ENCODE peak calls at places on chromosomes 12 and 14, in five cellular contexts. One of them, this sample, is unnamed.
A peak's percentile ranks its signal among the peaks of the same experiment; 100 is the strongest.

GRCh38 chr14:90405755-90406154 is 8.9 kb downstream of the CALM1 start:
- DNase-seq in astrocyte of the hippocampus: no peak
- DNase-seq in MM.1S: no peak
- DNase-seq in activated gamma-delta T cell treated with Interleukin-2 at 50 U/mL for 16 hours: no peak
- DNase-seq in heart right ventricle: no peak
- DNase-seq in this sample: no peak

GRCh38 chr14:100822007-100822406 is 3.9 kb upstream of the MEG3 start:
- DNase-seq in MM.1S: no peak
- DNase-seq in astrocyte of the hippocampus: no peak
- DNase-seq in heart right ventricle: no peak
- DNase-seq in activated gamma-delta T cell treated with Interleukin-2 at 50 U/mL for 16 hours: no peak
- DNase-seq in this sample: no peak

GRCh38 chr12:639566-639965 is 23.7 kb downstream of the NINJ2 start:
- DNase-seq in activated gamma-delta T cell treated with Interleukin-2 at 50 U/mL for 16 hours: no peak
- DNase-seq in astrocyte of the hippocampus: no peak
- DNase-seq in heart right ventricle: no peak
- DNase-seq in MM.1S: no peak
- DNase-seq in this sample: no peak

GRCh38 chr14:103847954-103848719 is 762 bp upstream of the PPP1R13B start:
- DNase-seq in activated gamma-delta T cell treated with Interleukin-2 at 50 U/mL for 16 hours: peak; percentile 9
- DNase-seq in astrocyte of the hippocampus: peak; percentile 28
- DNase-seq in MM.1S: peak; percentile 21
- DNase-seq in heart right ventricle: peak; percentile 41
- DNase-seq in this sample: no peak

GRCh38 chr12:114248527-114248926 is 157.4 kb downstream of the TBX5 start:
- DNase-seq in heart right ventricle: no peak
- DNase-seq in MM.1S: no peak
- DNase-seq in astrocyte of the hippocampus: no peak
- DNase-seq in activated gamma-delta T cell treated with Interleukin-2 at 50 U/mL for 16 hours: no peak
- DNase-seq in this sample: no peak

GRCh38 chr12:18135509-18135908 is 45.5 kb upstream of the RERGL start:
- DNase-seq in astrocyte of the hippocampus: no peak
- DNase-seq in heart right ventricle: no peak
- DNase-seq in activated gamma-delta T cell treated with Interleukin-2 at 50 U/mL for 16 hours: no peak
- DNase-seq in MM.1S: no peak
- DNase-seq in this sample: no peak

GRCh38 chr12:92167075-92167474 is 21.4 kb upstream of the BTG1 start:
- DNase-seq in activated gamma-delta T cell treated with Interleukin-2 at 50 U/mL for 16 hours: no peak
- DNase-seq in heart right ventricle: no peak
- DNase-seq in astrocyte of the hippocampus: no peak
- DNase-seq in MM.1S: no peak
- DNase-seq in this sample: no peak

GRCh38 chr12:99009654-99010296 is 364.7 kb downstream of the APAF1 start:
- DNase-seq in heart right ventricle: no peak
- DNase-seq in MM.1S: no peak
- DNase-seq in activated gamma-delta T cell treated with Interleukin-2 at 50 U/mL for 16 hours: no peak
- DNase-seq in astrocyte of the hippocampus: peak; percentile 48
- DNase-seq in this sample: no peak

GRCh38 chr14:65346895-65347294 is 65.6 kb upstream of the FUT8 start:
- DNase-seq in heart right ventricle: peak; percentile 29
- DNase-seq in activated gamma-delta T cell treated with Interleukin-2 at 50 U/mL for 16 hours: no peak
- DNase-seq in astrocyte of the hippocampus: no peak
- DNase-seq in MM.1S: peak; percentile 33
- DNase-seq in this sample: peak; percentile 72

GRCh38 chr12:75969768-75970167 is 61.8 kb downstream of the PHLDA1 start:
- DNase-seq in MM.1S: no peak
- DNase-seq in activated gamma-delta T cell treated with Interleukin-2 at 50 U/mL for 16 hours: no peak
- DNase-seq in heart right ventricle: no peak
- DNase-seq in astrocyte of the hippocampus: peak; percentile 17
- DNase-seq in this sample: no peak

GRCh38 chr12:55629058-55629841 is 7.4 kb upstream of the OR10P1 start:
- DNase-seq in astrocyte of the hippocampus: no peak
- DNase-seq in activated gamma-delta T cell treated with Interleukin-2 at 50 U/mL for 16 hours: no peak
- DNase-seq in heart right ventricle: no peak
- DNase-seq in MM.1S: no peak
- DNase-seq in this sample: no peak

GRCh38 chr12:108193922-108194321 is 64.8 kb downstream of the WSCD2 start:
- DNase-seq in activated gamma-delta T cell treated with Interleukin-2 at 50 U/mL for 16 hours: no peak
- DNase-seq in heart right ventricle: no peak
- DNase-seq in MM.1S: peak; percentile 29
- DNase-seq in astrocyte of the hippocampus: peak; percentile 19
- DNase-seq in this sample: peak; percentile 35

GRCh38 chr12:94614288-94614721 is 36.1 kb downstream of the TMCC3 start:
- DNase-seq in MM.1S: no peak
- DNase-seq in activated gamma-delta T cell treated with Interleukin-2 at 50 U/mL for 16 hours: no peak
- DNase-seq in astrocyte of the hippocampus: peak; percentile 71
- DNase-seq in heart right ventricle: no peak
- DNase-seq in this sample: no peak

GRCh38 chr14:21866479-21866878 is 192.9 kb upstream of the OR4E1 start:
- DNase-seq in MM.1S: no peak
- DNase-seq in astrocyte of the hippocampus: no peak
- DNase-seq in heart right ventricle: no peak
- DNase-seq in activated gamma-delta T cell treated with Interleukin-2 at 50 U/mL for 16 hours: no peak
- DNase-seq in this sample: no peak

GRCh38 chr12:58176296-58176869 is 235.0 kb downstream of the ATP23 start:
- DNase-seq in astrocyte of the hippocampus: peak; percentile 9
- DNase-seq in MM.1S: no peak
- DNase-seq in heart right ventricle: no peak
- DNase-seq in activated gamma-delta T cell treated with Interleukin-2 at 50 U/mL for 16 hours: no peak
- DNase-seq in this sample: peak; percentile 10

GRCh38 chr12:58262796-58263195 is 321.4 kb downstream of the ATP23 start:
- DNase-seq in activated gamma-delta T cell treated with Interleukin-2 at 50 U/mL for 16 hours: no peak
- DNase-seq in MM.1S: no peak
- DNase-seq in astrocyte of the hippocampus: no peak
- DNase-seq in heart right ventricle: no peak
- DNase-seq in this sample: no peak

GRCh38 chr14:77582511-77582910 is 33.9 kb downstream of the SPTLC2 start:
- DNase-seq in astrocyte of the hippocampus: no peak
- DNase-seq in MM.1S: no peak
- DNase-seq in heart right ventricle: no peak
- DNase-seq in activated gamma-delta T cell treated with Interleukin-2 at 50 U/mL for 16 hours: no peak
- DNase-seq in this sample: no peak

GRCh38 chr12:80192087-80192486 is 92.8 kb downstream of the OTOGL start:
- DNase-seq in astrocyte of the hippocampus: no peak
- DNase-seq in heart right ventricle: no peak
- DNase-seq in MM.1S: peak; percentile 68
- DNase-seq in activated gamma-delta T cell treated with Interleukin-2 at 50 U/mL for 16 hours: no peak
- DNase-seq in this sample: peak; percentile 52

GRCh38 chr12:13362260-13362841 is 165.8 kb downstream of the EMP1 start:
- DNase-seq in MM.1S: peak; percentile 67
- DNase-seq in heart right ventricle: peak; percentile 34
- DNase-seq in activated gamma-delta T cell treated with Interleukin-2 at 50 U/mL for 16 hours: no peak
- DNase-seq in astrocyte of the hippocampus: peak; percentile 78
- DNase-seq in this sample: peak; percentile 38

GRCh38 chr14:54338696-54339317 is 58.0 kb upstream of the CDKN3 start:
- DNase-seq in heart right ventricle: no peak
- DNase-seq in activated gamma-delta T cell treated with Interleukin-2 at 50 U/mL for 16 hours: no peak
- DNase-seq in astrocyte of the hippocampus: peak; percentile 79
- DNase-seq in MM.1S: peak; percentile 22
- DNase-seq in this sample: no peak

This sample was measured in RPMI8226.